ENCODE peak calls at places on chromosomes 7 and 10, in ten cellular contexts. T is neural progenitor cell; N is non-pigmented ciliary epithelial cell; G is stimulated activated naive CD4-positive, alpha-beta T cell; S is T-cell; F is fibroblast of mammary gland; A is T-helper 9 cell; H is C1 segment of cervical spinal cord; X is NCI-H1436 treated with DMSO at 0.1 percent for 48 hours; P is MV-4-11. L is an unnamed sample.
A peak's percentile ranks its signal among the peaks of the same experiment; 100 is the strongest.

GRCh38 chr7:81370857-81371256 is 399.0 kb downstream of the HGF start:
- DNase-seq in F (no peak), H (no peak), T (no peak), N (no peak), X (no peak), A (no peak), G (no peak), S (no peak), P (no peak), L (no peak)

GRCh38 chr10:91800192-91800591 is 2.0 kb downstream of the TNKS2 start:
- DNase-seq in S (no peak), A (no peak), F (no peak), X (no peak), G (no peak), P (no peak), H (no peak), N (no peak), T (no peak), L (no peak)

GRCh38 chr10:84200537-84201243 is 6.4 kb downstream of the CDHR1 start:
- DNase-seq in A (no peak), N (no peak), F (no peak), S (no peak), P (no peak), G (no peak), T (no peak), H (no peak), X (no peak), L (no peak)

GRCh38 chr7:47386273-47386820 is 195.6 kb downstream of the TNS3 start:
- DNase-seq in F (no peak), A (no peak), G (no peak), S (no peak), P (no peak), X (no peak), N (no peak), H (no peak), T (no peak), L (no peak)

GRCh38 chr10:80540644-80541143 is 3.0 kb downstream of the SH2D4B start:
- DNase-seq in X (no peak), F (no peak), H (no peak), N (no peak), S (no peak), P (peak; percentile 22), T (no peak), A (no peak), G (no peak), L (peak; percentile 82)

GRCh38 chr10:124997246-124997790 is 55.4 kb downstream of the ZRANB1 start:
- DNase-seq in X (no peak), P (no peak), N (no peak), A (no peak), T (no peak), S (no peak), H (no peak), G (no peak), F (no peak), L (no peak)

GRCh38 chr7:74174606-74175082 is 488 bp downstream of the EIF4H start:
- DNase-seq in T (peak; percentile 75), A (peak; percentile 27), P (no peak), F (peak; percentile 51), S (no peak), G (peak; percentile 54), N (no peak), X (no peak), H (no peak), L (peak; percentile 37)

GRCh38 chr10:6035926-6036575 is 26.1 kb downstream of the IL2RA start:
- DNase-seq in F (no peak), X (no peak), H (no peak), N (no peak), T (peak; percentile 9), S (no peak), P (no peak), G (no peak), A (no peak), L (no peak)

GRCh38 chr10:110141185-110141584 is 66.2 kb upstream of the MXI1 start:
- DNase-seq in P (peak; percentile 95), X (no peak), N (peak; percentile 6), A (no peak), G (no peak), H (no peak), T (no peak), F (peak; percentile 30), S (no peak), L (peak; percentile 74)

GRCh38 chr7:101814081-101814995 is 3.1 kb upstream of the CUX1 start:
- DNase-seq in P (peak; percentile 65), X (no peak), F (peak; percentile 45), N (no peak), H (peak; percentile 18), A (peak; percentile 44), G (peak; percentile 50), T (peak; percentile 92), S (peak; percentile 16), L (peak; percentile 36)

GRCh38 chr7:102454423-102454822 is 10.2 kb downstream of the ALKBH4 start:
- DNase-seq in A (no peak), X (no peak), H (no peak), G (no peak), F (no peak), S (no peak), T (no peak), P (peak; percentile 12), N (no peak), L (no peak)

GRCh38 chr7:35720849-35721248 is 25.9 kb upstream of the HERPUD2 start:
- DNase-seq in N (no peak), S (no peak), H (no peak), A (no peak), F (no peak), T (no peak), G (no peak), P (no peak), X (no peak), L (no peak)

GRCh38 chr7:28986723-28987122 is 28.6 kb upstream of the TRIL start:
- DNase-seq in T (no peak), F (peak; percentile 94), G (no peak), N (no peak), X (no peak), P (peak; percentile 95), A (no peak), S (no peak), H (no peak), L (peak; percentile 72)

GRCh38 chr10:28833313-28833712 is 156.0 kb downstream of the BAMBI start:
- DNase-seq in G (no peak), H (no peak), X (no peak), T (no peak), A (no peak), S (no peak), F (no peak), N (no peak), P (no peak), L (no peak)

GRCh38 chr10:81216949-81217348 is 658.0 kb upstream of the NRG3 start:
- DNase-seq in G (no peak), A (no peak), F (no peak), P (peak; percentile 89), S (no peak), N (no peak), H (no peak), X (no peak), T (no peak), L (no peak)

GRCh38 chr10:110007171-110007700 is 548 bp upstream of the ADD3 start:
- DNase-seq in X (no peak), N (no peak), H (peak; percentile 78), F (peak; percentile 63), A (no peak), P (no peak), S (no peak), G (peak; percentile 43), T (no peak), L (peak; percentile 26)

GRCh38 chr10:61565819-61566560 is 96.7 kb upstream of the CABCOCO1 start:
- DNase-seq in N (no peak), P (no peak), S (no peak), G (no peak), X (no peak), H (no peak), T (no peak), F (no peak), A (no peak), L (peak; percentile 89)

GRCh38 chr10:118522791-118523498 is 72.5 kb downstream of the PRLHR start:
- DNase-seq in H (no peak), F (peak; percentile 75), X (no peak), N (peak; percentile 2), A (no peak), P (peak; percentile 50), S (no peak), T (no peak), G (no peak), L (peak; percentile 99)

GRCh38 chr7:139937685-139938084 is 108.6 kb downstream of the TBXAS1 start:
- DNase-seq in X (no peak), T (no peak), G (no peak), N (no peak), S (no peak), H (no peak), F (no peak), P (peak; percentile 55), A (no peak), L (no peak)

GRCh38 chr7:139523199-139523941 is at the start of gene CLEC2L:
- DNase-seq in F (no peak), S (no peak), T (peak; percentile 73), P (no peak), X (no peak), H (no peak), G (no peak), A (no peak), N (no peak), L (no peak)

GRCh38 chr7:116145245-116145852 is 65.0 kb upstream of the TES start:
- DNase-seq in N (no peak), P (peak; percentile 65), T (no peak), G (no peak), X (no peak), F (no peak), H (no peak), S (no peak), A (no peak), L (no peak)

GRCh38 chr7:98836811-98837631 is 32.8 kb downstream of the TMEM130 start:
- DNase-seq in X (no peak), T (peak; percentile 83), S (no peak), G (no peak), F (peak; percentile 20), A (no peak), H (no peak), P (peak; percentile 10), N (no peak), L (peak; percentile 23)

GRCh38 chr7:94344826-94345225 is 49.9 kb upstream of the COL1A2 start:
- DNase-seq in S (no peak), N (no peak), P (no peak), T (no peak), H (no peak), F (peak; percentile 60), X (no peak), A (no peak), G (no peak), L (peak; percentile 25)

GRCh38 chr7:74059681-74060588 is 23.7 kb upstream of the LIMK1 start:
- DNase-seq in X (no peak), H (no peak), T (no peak), A (no peak), P (no peak), F (no peak), N (no peak), G (no peak), S (no peak), L (peak; percentile 69)

GRCh38 chr10:7075110-7075509 is 335.7 kb downstream of the SFMBT2 start:
- DNase-seq in G (no peak), P (no peak), H (no peak), X (no peak), T (no peak), A (no peak), S (no peak), N (no peak), F (peak; percentile 6), L (no peak)

GRCh38 chr10:125101049-125101448 is 59.3 kb downstream of the CTBP2 start:
- DNase-seq in N (no peak), P (no peak), G (no peak), T (no peak), A (no peak), F (no peak), S (no peak), H (no peak), X (no peak), L (no peak)

GRCh38 chr7:94510582-94511456 is 1.2 kb downstream of the CASD1 start:
- DNase-seq in T (peak; percentile 65), N (no peak), P (peak; percentile 14), F (peak; percentile 16), X (no peak), A (peak; percentile 3), S (peak; percentile 30), G (peak; percentile 56), H (peak; percentile 35), L (no peak)

GRCh38 chr7:20267482-20267881 is 50.3 kb upstream of the MACC1 start:
- DNase-seq in P (no peak), F (no peak), T (peak; percentile 35), N (no peak), S (no peak), G (no peak), H (no peak), A (no peak), X (no peak), L (no peak)